ENCODE peak calls at places on chromosomes 5 and 9, in eight cellular contexts. N, I, K, X, P, R, E and L are unnamed samples.

GRCh38 chr5:91283326-91283725 is 99.8 kb downstream of the ARRDC3 start:
- DNase-seq in N (no peak), I (no peak), K (no peak), X (no peak), P (no peak), R (no peak), E (no peak), L (no peak)

GRCh38 chr5:108266235-108266634 is 115.7 kb downstream of the FBXL17 start:
- DNase-seq in N (no peak), I (no peak), K (no peak), X (no peak), P (no peak), R (no peak), E (no peak), L (no peak)

GRCh38 chr5:54900906-54901725 is 84.3 kb downstream of the ESM1 start:
- DNase-seq in N (no peak), I (peak), K (no peak), X (no peak), P (peak), R (peak), E (no peak), L (no peak)

GRCh38 chr9:26744362-26744965 is 148.1 kb downstream of the CAAP1 start:
- DNase-seq in N (peak), I (no peak), K (no peak), X (no peak), P (no peak), R (no peak), E (no peak), L (no peak)

GRCh38 chr5:77168884-77169254 is 41.6 kb upstream of the PDE8B start:
- DNase-seq in N (no peak), I (no peak), K (no peak), X (peak), P (no peak), R (no peak), E (no peak), L (no peak)

GRCh38 chr9:84271004-84271886 is 69.3 kb downstream of the SLC28A3 start:
- DNase-seq in N (peak), I (peak), K (peak), X (no peak), P (peak), R (peak), E (peak), L (no peak)

GRCh38 chr5:33563983-33564908 is 123.5 kb downstream of the TARS1 start:
- DNase-seq in N (peak), I (no peak), K (no peak), X (no peak), P (no peak), R (no peak), E (no peak), L (no peak)

GRCh38 chr9:126248680-126249079 is 77.9 kb upstream of the MVB12B start:
- DNase-seq in N (no peak), I (peak), K (no peak), X (no peak), P (no peak), R (no peak), E (no peak), L (no peak)

GRCh38 chr5:150616024-150616470 is 24.4 kb upstream of the SYNPO start:
- DNase-seq in N (no peak), I (no peak), K (peak), X (peak), P (peak), R (no peak), E (no peak), L (peak)

GRCh38 chr9:117325789-117326185 is 89.1 kb downstream of the ASTN2 start:
- DNase-seq in N (no peak), I (no peak), K (no peak), X (no peak), P (no peak), R (no peak), E (no peak), L (peak)

GRCh38 chr9:126327016-126327749 is 554 bp downstream of the MVB12B start:
- DNase-seq in N (peak), I (no peak), K (no peak), X (peak), P (no peak), R (no peak), E (no peak), L (peak)

GRCh38 chr9:69223605-69224004 is 49.5 kb downstream of the TJP2 start:
- DNase-seq in N (peak), I (peak), K (no peak), X (peak), P (peak), R (no peak), E (no peak), L (peak)

GRCh38 chr5:68304421-68305052 is 89.0 kb downstream of the PIK3R1 start:
- DNase-seq in N (no peak), I (no peak), K (no peak), X (no peak), P (no peak), R (no peak), E (no peak), L (no peak)

GRCh38 chr5:132459983-132460834 is 30.4 kb downstream of the IRF1 start:
- DNase-seq in N (no peak), I (no peak), K (peak), X (no peak), P (peak), R (no peak), E (no peak), L (no peak)

GRCh38 chr9:87063246-87063645 is 115.9 kb upstream of the GAS1 start:
- DNase-seq in N (no peak), I (no peak), K (no peak), X (no peak), P (peak), R (no peak), E (no peak), L (no peak)

GRCh38 chr9:106621299-106621920 is 241.6 kb upstream of the ZNF462 start:
- DNase-seq in N (peak), I (no peak), K (no peak), X (no peak), P (no peak), R (no peak), E (no peak), L (no peak)

GRCh38 chr5:173324115-173325001 is 3.9 kb downstream of the STC2 start:
- DNase-seq in N (peak), I (peak), K (peak), X (no peak), P (peak), R (peak), E (peak), L (no peak)

GRCh38 chr5:145937432-145938250 is 1.3 kb downstream of the SH3RF2 start:
- DNase-seq in N (no peak), I (no peak), K (no peak), X (peak), P (peak), R (no peak), E (no peak), L (no peak)

DNA sequence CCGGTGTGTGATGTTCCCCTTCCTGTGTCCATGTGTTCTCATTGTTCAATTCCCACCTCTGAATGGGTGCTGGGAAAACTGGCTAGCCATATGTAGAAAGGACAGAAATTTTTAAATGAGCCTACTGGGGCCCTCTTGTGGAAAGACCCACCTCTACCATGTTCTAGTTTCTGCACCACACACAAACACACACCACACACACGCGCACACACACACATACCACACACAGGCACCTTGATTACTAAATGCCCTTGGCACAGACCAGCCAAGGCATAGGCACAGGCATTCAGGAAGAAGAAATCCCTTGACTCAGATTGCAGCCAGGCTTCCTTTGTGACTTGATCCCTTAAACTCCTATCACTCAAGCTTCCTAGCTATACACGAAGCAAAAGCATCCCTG is 60.5 kb downstream of the SIL1 start:
- DNase-seq in N (peak), I (no peak), K (no peak), X (no peak), P (peak), R (no peak), E (no peak), L (peak)
- TF ChIP-seq CTCF in N (peak), I (peak), K (peak), X (no peak), P (no peak), R (no peak), E (peak), L (peak)

DNA sequence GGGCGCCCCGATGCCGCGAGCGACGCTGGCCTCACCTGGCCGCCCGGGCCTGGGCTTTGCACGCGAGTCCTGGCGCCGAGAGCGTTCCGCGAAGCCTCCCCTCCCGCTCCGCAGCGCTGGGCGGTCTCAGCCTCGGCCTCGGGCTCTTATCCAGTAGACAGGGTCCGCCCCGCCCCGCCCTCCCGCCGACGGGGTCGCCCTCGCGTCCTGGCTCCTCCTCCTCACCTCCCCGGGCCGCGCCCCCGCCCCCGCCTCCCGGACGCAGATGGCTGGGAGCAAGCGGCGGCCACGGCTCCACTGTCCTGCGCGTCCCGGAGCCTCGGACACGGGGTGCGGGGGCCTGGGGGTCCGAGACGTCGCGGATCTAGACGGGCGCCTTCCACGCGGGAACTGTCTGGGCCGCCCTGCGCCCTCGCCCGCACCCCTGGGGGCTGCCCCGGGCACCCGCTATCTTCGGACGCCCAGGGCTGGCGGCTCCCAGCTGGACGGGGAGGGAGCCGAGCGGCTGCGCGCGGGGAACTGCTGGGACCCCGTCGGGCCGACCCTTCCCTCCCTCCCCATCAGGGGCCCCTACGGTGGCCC is at the start of gene SLC6A3:
- DNase-seq in N (peak), I (no peak), K (peak), X (no peak), P (peak), R (no peak), E (no peak), L (no peak)
- H3K4me3 ChIP-seq in N (peak), I (no peak), K (peak), X (no peak), P (no peak), R (no peak), E (peak), L (peak)

GRCh38 chr5:10235350-10235749 is 14.3 kb downstream of the ATPSCKMT start:
- DNase-seq in N (no peak), I (no peak), K (no peak), X (no peak), P (no peak), R (no peak), E (no peak), L (peak)
- H3K27ac ChIP-seq in N (no peak), I (no peak), K (no peak), X (no peak), P (no peak), R (no peak), E (no peak), L (no peak)

GRCh38 chr5:124602925-124603650 is 143.4 kb downstream of the ZNF608 start:
- DNase-seq in N (no peak), I (no peak), K (no peak), X (no peak), P (no peak), R (no peak), E (no peak), L (no peak)
- TF ChIP-seq CTCF in N (no peak), I (no peak), K (no peak), X (no peak), P (no peak), R (no peak), E (no peak), L (no peak)

DNA sequence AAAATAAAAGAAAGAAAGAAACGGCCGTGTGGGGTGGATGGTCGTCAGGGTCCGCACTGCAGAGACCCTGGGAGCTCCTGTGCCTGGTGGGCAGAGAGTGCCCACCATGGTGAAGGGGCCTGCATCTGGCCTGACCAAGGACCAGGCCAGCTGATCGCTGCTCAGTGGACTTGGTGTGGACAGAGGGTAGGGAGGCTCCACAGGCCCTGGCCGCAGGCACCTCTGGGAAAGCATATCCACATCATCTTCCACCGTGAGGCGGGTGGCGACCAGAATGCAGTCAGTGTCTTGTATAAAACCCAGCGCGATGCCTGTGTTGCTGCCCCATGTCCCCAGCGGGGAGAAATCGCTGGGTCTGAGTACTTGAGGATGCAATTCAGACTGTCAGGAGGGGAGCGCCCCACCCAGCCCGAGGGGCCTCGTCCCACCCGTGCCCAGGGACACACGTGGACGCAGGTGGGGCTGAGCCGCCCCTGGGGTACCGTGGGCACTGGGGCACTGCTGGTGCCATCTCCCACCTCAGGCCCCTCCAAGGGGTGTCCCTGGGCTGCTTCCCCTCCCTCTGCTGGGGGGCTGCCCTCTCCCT is 27.8 kb upstream of the SLC6A19 start:
- DNase-seq in N (no peak), I (no peak), K (no peak), X (no peak), P (peak), R (no peak), E (no peak), L (no peak)
- H3K4me3 ChIP-seq in N (no peak), I (no peak), K (no peak), X (no peak), P (no peak), R (no peak), E (no peak), L (no peak)